ENCODE peak calls at places on chromosomes 12 and 14, in six cellular contexts. U is ovary, S is HepG2, C is sigmoid colon, X is foreskin fibroblast, T is OCI-LY7. E is an unnamed sample.

GRCh38 chr14:79543966-79544365 is 667.3 kb downstream of the DIO2 start:
- DNase-seq in U (no peak), S (no peak), C (no peak), X (peak; percentile 9), T (peak; percentile 2), E (peak; percentile 31)

GRCh38 chr14:105258846-105259245 is 10.5 kb downstream of the BTBD6 start:
- DNase-seq in U (no peak), S (no peak), C (no peak), X (no peak), T (no peak), E (no peak)

GRCh38 chr14:60655898-60656754 is 6.8 kb upstream of the SIX1 start:
- DNase-seq in U (no peak), S (no peak), C (no peak), X (no peak), T (no peak), E (no peak)

GRCh38 chr12:90808568-90808967 is 146.4 kb downstream of the CCER1 start:
- DNase-seq in U (no peak), S (no peak), C (no peak), X (no peak), T (no peak), E (no peak)

GRCh38 chr12:86801439-86801838 is 545.2 kb upstream of the MGAT4C start:
- DNase-seq in U (no peak), S (no peak), C (no peak), X (no peak), T (no peak), E (no peak)

GRCh38 chr12:44174053-44174452 is 338.2 kb downstream of the TMEM117 start:
- DNase-seq in U (no peak), S (no peak), C (no peak), X (no peak), T (no peak), E (no peak)

GRCh38 chr14:72444701-72445100 is 449.2 kb downstream of the DPF3 start:
- DNase-seq in U (no peak), S (no peak), C (no peak), X (no peak), T (no peak), E (no peak)

GRCh38 chr12:8681129-8681902 is 16.5 kb upstream of the RIMKLB start:
- DNase-seq in U (no peak), S (no peak), C (no peak), X (peak; percentile 27), T (no peak), E (no peak)

GRCh38 chr12:127832172-127832571 is 434.8 kb upstream of the TMEM132C start:
- DNase-seq in U (no peak), S (no peak), C (no peak), X (no peak), T (no peak), E (no peak)

DNA sequence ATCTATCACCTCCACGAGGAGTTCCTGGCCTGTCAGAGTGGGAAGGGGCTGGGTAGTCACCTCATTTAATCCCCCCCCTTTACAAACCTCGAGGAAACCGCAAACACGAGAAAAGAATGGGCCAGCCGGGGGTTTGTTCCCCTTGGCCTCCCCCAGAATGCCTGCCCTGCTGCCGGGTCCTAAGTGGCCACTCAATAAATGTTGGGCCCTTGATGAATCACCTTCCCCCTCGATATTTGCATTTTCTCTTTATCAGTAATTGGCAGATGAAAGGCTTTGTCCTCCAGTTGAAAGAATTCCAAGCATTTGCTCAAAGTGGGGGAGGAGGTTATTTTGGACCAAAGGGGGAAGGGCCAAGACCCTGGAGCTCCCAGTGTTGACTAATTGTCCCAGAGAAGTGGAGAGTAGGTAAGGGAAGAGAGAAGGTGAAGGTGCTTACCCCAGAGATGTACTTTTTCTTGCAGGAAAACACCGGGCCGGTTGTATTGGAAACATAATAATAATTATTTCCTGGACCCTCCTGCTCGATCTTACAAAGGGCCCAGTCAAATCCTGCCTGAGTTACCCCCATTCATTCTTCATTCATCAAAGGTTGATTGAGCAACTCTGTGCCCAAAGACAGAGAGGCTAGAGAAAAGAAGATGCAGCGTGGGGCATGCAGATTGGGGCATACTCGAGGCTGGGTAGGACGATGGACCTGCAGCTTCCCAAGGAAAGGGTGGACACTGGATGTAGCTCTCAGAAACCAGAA is 1.9 kb upstream of the KDM2B start:
- DNase-seq in U (no peak), S (peak; percentile 86), C (no peak), X (no peak), T (peak; percentile 10), E (no peak)
- H3K4me3 ChIP-seq in U (no peak overlapping the region), S (peak overlapping the region; percentile 87), C (no peak overlapping the region), X (peak overlapping the region; percentile 69), T (peak overlapping the region; percentile 79), E (no peak overlapping the region)

GRCh38 chr12:57771873-57772428 is at the start of gene METTL1:
- DNase-seq in U (peak; percentile 94), S (peak; percentile 95), C (peak; percentile 98), X (peak; percentile 96), T (peak; percentile 96), E (peak; percentile 96)
- TF ChIP-seq CTCF in U (no peak), S (peak; percentile 39), C (no peak), X (no peak), T (no peak), E (no peak)

DNA sequence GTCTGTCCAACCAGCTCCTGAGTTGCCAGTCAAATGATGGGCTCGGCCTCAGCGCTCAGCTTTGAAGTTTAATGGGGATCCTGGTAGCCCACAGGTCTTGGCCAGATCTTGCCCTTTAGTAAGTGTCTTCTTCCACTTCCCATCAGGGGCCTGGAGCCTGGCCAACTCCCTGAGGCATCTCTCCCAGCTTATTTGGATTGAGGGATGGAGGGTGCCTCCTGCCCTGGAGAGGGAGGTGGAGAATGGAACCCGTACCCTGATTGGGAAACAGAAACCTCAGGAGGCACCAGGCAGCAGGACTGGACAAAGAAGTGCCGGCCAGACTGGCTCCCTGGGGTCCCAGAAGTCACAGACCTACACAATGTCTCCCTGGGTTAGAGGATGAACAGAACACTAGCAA is 40.5 kb upstream of the LTBP2 start:
- DNase-seq in U (no peak), S (no peak), C (no peak), X (no peak), T (no peak), E (no peak)
- H3K4me3 ChIP-seq in U (no peak overlapping the region), S (no peak overlapping the region), C (no peak overlapping the region), X (no peak overlapping the region), T (no peak overlapping the region), E (no peak overlapping the region)

DNA sequence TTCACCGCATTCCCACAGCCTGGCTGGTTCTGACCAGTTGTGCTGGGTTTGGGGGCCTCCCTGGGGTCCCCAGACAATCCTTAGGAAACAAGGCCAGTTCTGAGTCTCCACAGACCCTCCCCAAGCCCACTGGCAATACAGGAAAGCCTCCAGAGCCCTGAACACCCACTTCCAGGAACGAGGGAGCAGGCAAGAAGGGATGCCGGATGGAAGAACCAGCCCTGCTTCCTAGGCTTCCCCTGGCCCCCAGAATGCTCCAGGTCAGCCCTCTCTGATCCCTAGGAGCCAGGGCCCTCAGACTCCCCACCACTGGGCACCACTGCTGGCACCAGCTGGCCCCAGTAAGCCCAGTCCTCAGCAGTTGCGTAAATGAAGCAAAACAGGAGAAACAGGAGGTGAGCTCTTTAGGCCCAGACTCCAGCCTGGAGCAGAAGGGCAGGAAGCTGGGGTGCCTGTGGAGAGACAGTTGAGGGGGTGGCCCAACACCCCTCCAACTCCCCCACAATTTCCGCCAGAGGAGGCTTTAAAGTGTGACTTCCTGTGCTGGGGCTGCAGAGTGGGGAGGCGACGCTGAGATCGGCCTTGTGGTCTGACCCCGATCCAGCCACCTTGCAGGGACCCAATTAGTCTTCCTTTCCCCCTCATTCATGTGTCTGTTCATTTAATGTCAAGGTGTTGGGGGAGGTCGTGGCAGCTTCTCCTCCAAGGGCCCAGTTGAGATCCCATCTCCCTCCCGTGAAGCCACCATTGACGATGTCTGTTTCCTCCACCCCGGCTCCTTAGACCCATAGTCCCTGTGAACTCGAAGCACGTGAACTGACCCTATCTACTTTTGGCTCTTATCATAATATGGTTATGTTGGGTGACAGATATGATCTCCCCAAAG is 4.8 kb downstream of the TNFRSF1A start:
- DNase-seq in U (no peak), S (no peak), C (no peak), X (no peak), T (peak; percentile 54), E (peak; percentile 66)
- TF ChIP-seq CTCF in U (no peak), S (no peak), C (no peak), X (no peak), T (no peak), E (no peak)

GRCh38 chr12:40106655-40107054 is 774 bp upstream of the SLC2A13 start:
- DNase-seq in U (no peak), S (no peak), C (no peak), X (no peak), T (no peak), E (no peak)

GRCh38 chr12:40106202-40106533 is 287 bp upstream of the SLC2A13 start:
- DNase-seq in U (no peak), S (no peak), C (no peak), X (no peak), T (no peak), E (no peak)

GRCh38 chr12:40107803-40108620 is 2.1 kb upstream of the SLC2A13 start:
- DNase-seq in U (no peak), S (no peak), C (no peak), X (no peak), T (no peak), E (peak; percentile 63)

GRCh38 chr12:40105515-40106201 is at the start of gene SLC2A13:
- DNase-seq in U (peak; percentile 71), S (peak; percentile 42), C (peak; percentile 86), X (peak; percentile 69), T (peak; percentile 88), E (peak; percentile 84)

GRCh38 chr12:40107098-40107802 is 1.4 kb upstream of the SLC2A13 start:
- DNase-seq in U (peak; percentile 90), S (peak; percentile 63), C (peak; percentile 95), X (peak; percentile 72), T (peak; percentile 91), E (peak; percentile 91)
- H3K4me3 ChIP-seq in U (peak overlapping the region; percentile 26), S (peak overlapping the region; percentile 78), C (peak overlapping the region; percentile 13), X (peak overlapping the region; percentile 49), T (peak overlapping the region; percentile 96), E (peak overlapping the region; percentile 33)

GRCh38 chr14:96633096-96633495 is 130.9 kb downstream of the PAPOLA start:
- DNase-seq in U (no peak), S (no peak), C (no peak), X (no peak), T (no peak), E (no peak)
- TF ChIP-seq CTCF in U (no peak), S (no peak), C (no peak), X (no peak), T (no peak), E (no peak)